ENCODE peak calls at places on chromosomes 3 and 15, in ten cellular contexts. T is lower lobe of right lung; V is transverse colon; D is ovary; O is CD4-positive, alpha-beta memory T cell; Z is neural progenitor cell; B is breast epithelium; F is dorsolateral prefrontal cortex; Q is endothelial cell of umbilical vein; H is esophagus squamous epithelium. N is an unnamed sample.

GRCh38 chr3:46881819-46882376 is 4.4 kb downstream of the PTH1R start:
- DNase-seq in T (no peak), V (peak; percentile 19), D (peak; percentile 75), O (no peak), Z (peak; percentile 72), B (no peak), F (peak; percentile 24), Q (no peak), H (no peak), N (no peak)

GRCh38 chr3:140323561-140323960 is 354.3 kb upstream of the TRIM42 start:
- DNase-seq in T (no peak), V (no peak), D (no peak), O (no peak), Z (no peak), B (no peak), F (no peak), Q (no peak), H (no peak), N (no peak)

GRCh38 chr3:33380653-33381052 is 59.6 kb downstream of the UBP1 start:
- DNase-seq in T (no peak), V (no peak), D (no peak), O (no peak), Z (no peak), B (no peak), F (no peak), Q (no peak), H (no peak), N (no peak)

GRCh38 chr3:52801839-52802238 is 7.2 kb downstream of the ITIH3 start:
- DNase-seq in T (no peak), V (no peak), D (no peak), O (no peak), Z (no peak), B (no peak), F (no peak), Q (no peak), H (no peak), N (no peak)

GRCh38 chr3:36904641-36905040 is 40.2 kb downstream of the TRANK1 start:
- DNase-seq in T (no peak), V (no peak), D (no peak), O (no peak), Z (peak; percentile 48), B (no peak), F (no peak), Q (no peak), H (no peak), N (no peak)

GRCh38 chr3:354433-354832 is 157.9 kb downstream of the CHL1 start:
- DNase-seq in T (no peak), V (peak; percentile 14), D (no peak), O (no peak), Z (peak; percentile 61), B (no peak), F (no peak), Q (peak; percentile 10), H (no peak), N (peak; percentile 1)

GRCh38 chr15:99492716-99493115 is 73.1 kb upstream of the MEF2A start:
- DNase-seq in T (no peak), V (no peak), D (no peak), O (no peak), Z (no peak), B (no peak), F (no peak), Q (no peak), H (no peak), N (no peak)

GRCh38 chr3:43765417-43766030 is 74.8 kb downstream of the ABHD5 start:
- DNase-seq in T (no peak), V (no peak), D (no peak), O (no peak), Z (no peak), B (no peak), F (no peak), Q (no peak), H (no peak), N (no peak)

GRCh38 chr3:105364113-105364512 is 2.6 kb upstream of the ALCAM start:
- DNase-seq in T (no peak), V (no peak), D (no peak), O (no peak), Z (no peak), B (no peak), F (no peak), Q (peak; percentile 21), H (no peak), N (no peak)

GRCh38 chr3:33919312-33919711 is 120.9 kb downstream of the PDCD6IP start:
- DNase-seq in T (no peak), V (no peak), D (no peak), O (no peak), Z (no peak), B (no peak), F (no peak), Q (no peak), H (no peak), N (no peak)

GRCh38 chr3:149620291-149621020 is 37.4 kb downstream of the WWTR1 start:
- DNase-seq in T (no peak), V (no peak), D (no peak), O (no peak), Z (no peak), B (no peak), F (no peak), Q (no peak), H (no peak), N (peak; percentile 91)

GRCh38 chr15:80815076-80815475 is 35.9 kb downstream of the CEMIP start:
- DNase-seq in T (no peak), V (no peak), D (no peak), O (no peak), Z (no peak), B (no peak), F (no peak), Q (no peak), H (no peak), N (no peak)

GRCh38 chr15:66287461-66288055 is 5.8 kb upstream of the DIS3L start:
- DNase-seq in T (no peak), V (no peak), D (no peak), O (no peak), Z (peak; percentile 38), B (no peak), F (no peak), Q (peak; percentile 48), H (no peak), N (no peak)

GRCh38 chr3:27312044-27312668 is 57.0 kb downstream of the NEK10 start:
- DNase-seq in T (no peak), V (no peak), D (no peak), O (no peak), Z (peak; percentile 51), B (no peak), F (no peak), Q (peak; percentile 79), H (no peak), N (peak; percentile 78)

GRCh38 chr3:55687526-55687925 is 200.4 kb upstream of the WNT5A start:
- DNase-seq in T (no peak), V (no peak), D (no peak), O (no peak), Z (no peak), B (no peak), F (no peak), Q (no peak), H (no peak), N (no peak)

DNA sequence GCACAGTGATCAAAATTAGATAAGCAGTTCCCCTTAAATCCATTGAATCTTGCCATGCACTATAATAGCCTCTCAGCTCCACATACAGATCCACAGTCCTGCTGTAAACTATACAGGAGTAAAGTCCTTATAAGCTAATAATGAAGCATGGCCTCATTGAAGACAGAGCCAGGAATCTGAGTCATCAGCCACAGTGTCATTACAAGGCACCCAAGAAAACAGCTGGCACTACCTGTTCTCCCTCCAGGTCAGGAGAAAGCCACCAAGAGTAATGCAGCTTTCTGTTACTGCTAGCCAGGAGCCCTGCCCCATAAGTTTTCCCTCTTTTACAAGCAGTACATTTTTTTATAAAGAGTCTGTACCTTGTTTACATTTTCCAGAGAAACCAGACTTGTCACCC is 27.3 kb downstream of the WDR49 start:
- DNase-seq in T (no peak), V (no peak), D (no peak), O (no peak), Z (no peak), B (no peak), F (no peak), Q (no peak), H (no peak), N (no peak)
- H3K27ac ChIP-seq in T (no peak overlapping the region), V (no peak overlapping the region), D (no peak overlapping the region), O (no peak overlapping the region), Z (no peak overlapping the region), B (no peak overlapping the region), F (no peak overlapping the region), Q (no peak overlapping the region), H (no peak overlapping the region), N (no peak overlapping the region)

GRCh38 chr3:150905766-150906165 is 527 bp upstream of the MINDY4B start:
- DNase-seq in T (no peak), V (no peak), D (no peak), O (no peak), Z (no peak), B (no peak), F (no peak), Q (no peak), H (no peak), N (no peak)
- H3K27me3 ChIP-seq in T (no peaks in the 10 kb centered on the region), V (peaks cover 6% of the 10 kb centered on the region), D (no peaks in the 10 kb centered on the region), O (no peaks in the 10 kb centered on the region), Z (no peaks in the 10 kb centered on the region), B (no peaks in the 10 kb centered on the region), F (no peaks in the 10 kb centered on the region), Q (peaks cover 3% of the 10 kb centered on the region), H (peaks cover 27% of the 10 kb centered on the region), N (peaks cover 17% of the 10 kb centered on the region)

GRCh38 chr3:50270841-50271240 is 1.9 kb downstream of the SEMA3B start:
- DNase-seq in T (no peak), V (no peak), D (no peak), O (peak; percentile 38), Z (no peak), B (no peak), F (no peak), Q (no peak), H (no peak), N (no peak)

GRCh38 chr3:50273689-50274065 is 4.7 kb downstream of the SEMA3B start:
- DNase-seq in T (no peak), V (no peak), D (peak; percentile 39), O (peak; percentile 33), Z (no peak), B (no peak), F (no peak), Q (no peak), H (no peak), N (no peak)

GRCh38 chr3:50271314-50272072 is 2.5 kb downstream of the SEMA3B start:
- DNase-seq in T (no peak), V (peak; percentile 38), D (no peak), O (peak; percentile 32), Z (no peak), B (no peak), F (no peak), Q (no peak), H (no peak), N (no peak)

GRCh38 chr3:50274371-50275104 is 4.3 kb upstream of the LSMEM2 start:
- DNase-seq in T (peak; percentile 83), V (peak; percentile 84), D (peak; percentile 49), O (peak; percentile 77), Z (peak; percentile 86), B (peak; percentile 76), F (no peak), Q (peak; percentile 70), H (no peak), N (peak; percentile 57)

GRCh38 chr3:50272911-50273688 is 4.2 kb downstream of the SEMA3B start:
- DNase-seq in T (peak; percentile 92), V (peak; percentile 92), D (peak; percentile 93), O (peak; percentile 79), Z (peak; percentile 89), B (peak; percentile 92), F (peak; percentile 84), Q (peak; percentile 84), H (no peak), N (peak; percentile 82)
- H3K4me3 ChIP-seq in T (peak overlapping the region; percentile 45), V (peak overlapping the region; percentile 35), D (peak overlapping the region; percentile 15), O (no peak overlapping the region), Z (peak overlapping the region; percentile 31), B (peak overlapping the region; percentile 21), F (peak overlapping the region; percentile 54), Q (peak overlapping the region; percentile 14), H (peak overlapping the region; percentile 63), N (peak overlapping the region; percentile 21)

GRCh38 chr15:43927203-43927602 is 100.4 kb downstream of the WDR76 start:
- DNase-seq in T (no peak), V (no peak), D (no peak), O (no peak), Z (no peak), B (no peak), F (no peak), Q (no peak), H (no peak), N (no peak)
- H3K27ac ChIP-seq in T (no peak overlapping the region), V (no peak overlapping the region), D (no peak overlapping the region), O (no peak overlapping the region), Z (no peak overlapping the region), B (no peak overlapping the region), F (peak overlapping the region; percentile 89), Q (no peak overlapping the region), H (no peak overlapping the region), N (no peak overlapping the region)

N was measured in SJSA1.